ENCODE peak calls at places on chromosomes 12 and 14, in four cellular contexts. Y, E, Q and R are unnamed samples.

GRCh38 chr14:60515696-60516284 is 6.8 kb downstream of the SIX6 start:
- DNase-seq in Y (no peak), E (no peak), Q (no peak), R (no peak)

GRCh38 chr12:989751-990278 is 1.2 kb upstream of the ERC1 start:
- DNase-seq in Y (peak; percentile 42), E (no peak), Q (peak; percentile 66), R (peak; percentile 73)

GRCh38 chr14:38125484-38125912 is 82.2 kb upstream of the SSTR1 start:
- DNase-seq in Y (no peak), E (no peak), Q (no peak), R (no peak)

GRCh38 chr14:102784892-102785597 is 7.8 kb downstream of the TRAF3 start:
- DNase-seq in Y (no peak), E (no peak), Q (no peak), R (no peak)

GRCh38 chr14:64503434-64504309 is at the start of gene ZBTB25:
- DNase-seq in Y (peak; percentile 71), E (peak; percentile 83), Q (peak; percentile 90), R (peak; percentile 90)

GRCh38 chr14:90781344-90781761 is 34.9 kb downstream of the TTC7B start:
- DNase-seq in Y (no peak), E (no peak), Q (no peak), R (no peak)

GRCh38 chr12:51406859-51407258 is 15.7 kb upstream of the GALNT6 start:
- DNase-seq in Y (no peak), E (no peak), Q (no peak), R (no peak)

GRCh38 chr14:45426685-45427282 is 173.8 kb upstream of the MIS18BP1 start:
- DNase-seq in Y (peak; percentile 9), E (peak; percentile 4), Q (peak; percentile 49), R (peak; percentile 10)

GRCh38 chr12:114636723-114637480 is 47.1 kb downstream of the TBX3 start:
- DNase-seq in Y (peak; percentile 34), E (no peak), Q (no peak), R (peak; percentile 56)

GRCh38 chr12:40063424-40063823 is 42.5 kb downstream of the SLC2A13 start:
- DNase-seq in Y (no peak), E (no peak), Q (no peak), R (no peak)

GRCh38 chr14:60094306-60094897 is 2.7 kb downstream of the PCNX4 start:
- DNase-seq in Y (peak; percentile 44), E (no peak), Q (peak; percentile 90), R (no peak)

GRCh38 chr14:50619569-50620141 is 48.5 kb downstream of the SAV1 start:
- DNase-seq in Y (peak; percentile 17), E (peak; percentile 21), Q (peak; percentile 38), R (peak; percentile 27)

GRCh38 chr12:52730793-52731192 is 27.5 kb upstream of the KRT77 start:
- DNase-seq in Y (no peak), E (no peak), Q (no peak), R (no peak)

GRCh38 chr12:46553266-46553665 is 180.7 kb upstream of the SLC38A2 start:
- DNase-seq in Y (no peak), E (no peak), Q (peak; percentile 12), R (no peak)

GRCh38 chr12:132140918-132141841 is 2.9 kb downstream of the DDX51 start:
- DNase-seq in Y (no peak), E (no peak), Q (no peak), R (no peak)

GRCh38 chr14:97178781-97179180 is 381.6 kb downstream of the VRK1 start:
- DNase-seq in Y (no peak), E (no peak), Q (no peak), R (no peak)

GRCh38 chr14:65168840-65169239 is 66.5 kb upstream of the MAX start:
- DNase-seq in Y (no peak), E (no peak), Q (no peak), R (no peak)

GRCh38 chr14:66804141-66804540 is 296.2 kb downstream of the GPHN start:
- DNase-seq in Y (no peak), E (no peak), Q (no peak), R (no peak)

GRCh38 chr12:79597910-79598309 is 92.9 kb downstream of the PAWR start:
- DNase-seq in Y (no peak), E (no peak), Q (peak; percentile 53), R (no peak)

GRCh38 chr14:26761532-26761931 is 163.7 kb upstream of the NOVA1 start:
- DNase-seq in Y (no peak), E (no peak), Q (no peak), R (no peak)

GRCh38 chr12:29072631-29073030 is 76.4 kb upstream of the FAR2 start:
- DNase-seq in Y (no peak), E (no peak), Q (no peak), R (no peak)

GRCh38 chr14:97625512-97625911 is 828.3 kb downstream of the VRK1 start:
- DNase-seq in Y (no peak), E (no peak), Q (no peak), R (no peak)

GRCh38 chr14:79279645-79280399 is 931.5 kb downstream of the DIO2 start:
- DNase-seq in Y (no peak), E (no peak), Q (no peak), R (peak; percentile 8)

GRCh38 chr12:25322918-25323773 is 72.4 kb upstream of the KRAS start:
- DNase-seq in Y (no peak), E (no peak), Q (no peak), R (no peak)

GRCh38 chr12:48219635-48220034 is 16.5 kb upstream of the OR10AD1 start:
- DNase-seq in Y (no peak), E (no peak), Q (no peak), R (no peak)

GRCh38 chr12:94245984-94246383 is 97.6 kb downstream of the PLXNC1 start:
- DNase-seq in Y (no peak), E (no peak), Q (no peak), R (no peak)

GRCh38 chr14:36820901-36821300 is 159.2 kb downstream of the PAX9 start:
- DNase-seq in Y (no peak), E (no peak), Q (no peak), R (no peak)

GRCh38 chr14:34324363-34324795 is 137.7 kb downstream of the SPTSSA start:
- DNase-seq in Y (peak; percentile 30), E (no peak), Q (peak; percentile 71), R (peak; percentile 52)

GRCh38 chr12:69947123-69947522 is 122.1 kb downstream of the MYRFL start:
- DNase-seq in Y (no peak), E (no peak), Q (no peak), R (no peak)

GRCh38 chr14:23512156-23512555 is 39.4 kb downstream of the ZFHX2 start:
- DNase-seq in Y (no peak), E (no peak), Q (no peak), R (peak; percentile 77)

GRCh38 chr12:31508436-31509150 is 82.3 kb downstream of the DENND5B start:
- DNase-seq in Y (no peak), E (no peak), Q (no peak), R (no peak)

GRCh38 chr14:82003418-82003817 is 469.8 kb upstream of the SEL1L start:
- DNase-seq in Y (no peak), E (no peak), Q (no peak), R (no peak)

GRCh38 chr12:39393890-39394289 is 49.0 kb downstream of the KIF21A start:
- DNase-seq in Y (no peak), E (no peak), Q (no peak), R (no peak)

GRCh38 chr12:125455556-125455955 is 390.3 kb downstream of the AACS start:
- DNase-seq in Y (no peak), E (no peak), Q (no peak), R (no peak)
- TF ChIP-seq CTCF in Y (no peak), E (no peak), Q (no peak), R (no peak)

GRCh38 chr12:64611430-64612286 is 1.4 kb downstream of the RASSF3 start:
- DNase-seq in Y (peak; percentile 43), E (no peak), Q (no peak), R (peak; percentile 66)
- TF ChIP-seq FOXM1 in Y (no peak), E (no peak), Q (no peak), R (no peak)

GRCh38 chr12:13342971-13343370 is 146.4 kb downstream of the EMP1 start:
- DNase-seq in Y (no peak), E (no peak), Q (no peak), R (no peak)

GRCh38 chr12:13345722-13346121 is 149.2 kb downstream of the EMP1 start:
- DNase-seq in Y (no peak), E (no peak), Q (no peak), R (no peak)

GRCh38 chr12:13340149-13340548 is 143.6 kb downstream of the EMP1 start:
- DNase-seq in Y (no peak), E (no peak), Q (no peak), R (no peak)

GRCh38 chr12:13339538-13339937 is 143.0 kb downstream of the EMP1 start:
- DNase-seq in Y (no peak), E (no peak), Q (peak; percentile 1), R (no peak)

GRCh38 chr12:13343380-13343779 is 146.9 kb downstream of the EMP1 start:
- DNase-seq in Y (no peak), E (no peak), Q (no peak), R (no peak)
- TF ChIP-seq CTCF in Y (no peak), E (no peak), Q (no peak), R (no peak)

GRCh38 chr12:130880411-130880885 is 8.6 kb downstream of the RAN start:
- DNase-seq in Y (no peak), E (no peak), Q (no peak), R (no peak)

GRCh38 chr12:130878193-130879185 is 6.6 kb downstream of the RAN start:
- DNase-seq in Y (peak; percentile 44), E (no peak), Q (no peak), R (no peak)

GRCh38 chr12:130881046-130881445 is 9.2 kb downstream of the RAN start:
- DNase-seq in Y (no peak), E (no peak), Q (no peak), R (no peak)

GRCh38 chr12:130879212-130879686 is 7.4 kb downstream of the RAN start:
- DNase-seq in Y (peak; percentile 22), E (peak; percentile 69), Q (no peak), R (peak; percentile 30)

GRCh38 chr12:130879781-130880389 is 8.0 kb downstream of the RAN start:
- DNase-seq in Y (peak; percentile 32), E (no peak), Q (no peak), R (peak; percentile 27)
- TF ChIP-seq FOXM1 in Y (no peak), E (no peak), Q (no peak), R (no peak)

GRCh38 chr12:85280138-85280983 is at the start of gene ALX1:
- DNase-seq in Y (no peak), E (no peak), Q (no peak), R (peak; percentile 75)
- TF ChIP-seq CTCF in Y (no peak), E (no peak), Q (no peak), R (no peak)

DNA sequence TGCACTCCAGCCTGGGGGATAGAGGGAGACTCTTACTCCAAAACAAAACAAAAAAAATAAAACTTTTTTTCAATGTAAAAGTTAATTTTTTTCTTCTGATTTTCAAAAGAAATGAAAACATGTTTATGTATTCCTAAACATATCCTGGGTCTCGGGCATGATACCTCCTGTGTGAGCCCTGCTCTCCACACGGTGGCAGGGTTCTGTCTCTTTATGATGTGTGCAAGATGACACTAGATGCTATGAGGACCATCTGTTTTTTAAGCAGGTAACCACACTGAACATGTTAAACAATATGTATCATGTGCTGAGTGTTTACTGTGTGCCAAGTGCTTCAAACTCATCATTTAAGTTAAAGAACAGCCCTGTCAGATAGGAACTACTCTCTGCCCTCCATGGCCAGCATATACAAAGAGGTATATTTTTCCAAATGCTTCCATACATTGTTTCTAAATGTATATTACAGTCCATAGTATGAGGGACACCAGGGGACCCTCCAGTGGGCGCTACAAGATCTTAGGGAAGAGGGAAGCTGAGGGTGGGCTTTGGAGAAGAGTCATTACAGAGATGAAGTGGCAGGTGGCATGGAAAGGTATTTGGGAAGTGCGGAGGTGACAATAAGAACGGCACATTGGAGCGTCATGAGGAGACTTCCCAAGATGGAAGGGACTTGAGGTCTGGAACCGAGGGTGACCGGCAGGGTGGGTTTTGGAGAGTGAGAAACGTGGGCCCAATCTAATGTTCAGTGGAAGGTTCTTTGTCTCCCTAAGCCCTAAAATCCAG is 28.5 kb downstream of the FOS start:
- DNase-seq in Y (peak; percentile 41), E (no peak), Q (no peak), R (peak; percentile 41)
- TF ChIP-seq FOXM1 in Y (no peak), E (no peak), Q (no peak), R (no peak)